ENCODE peak calls at places on chromosomes 4 and X, in six cellular contexts. One of them, this sample, is unnamed. For H3K4me1, the result is how much of the 10 kb centered on the place peaks cover.

GRCh38 chrX:150635952-150636351 is 57.2 kb upstream of the MTMR1 start:
- DNase-seq in suprapubic skin: no peak
- DNase-seq in stomach: no peak
- DNase-seq in HepG2: no peak
- DNase-seq in HCT116: no peak
- DNase-seq in SK-N-SH: no peak
- DNase-seq in this sample: no peak

GRCh38 chr4:161714022-161714751 is 449.6 kb downstream of the FSTL5 start:
- DNase-seq in HepG2: no peak
- DNase-seq in SK-N-SH: no peak
- DNase-seq in suprapubic skin: no peak
- DNase-seq in stomach: no peak
- DNase-seq in HCT116: peak
- DNase-seq in this sample: no peak

GRCh38 chr4:149884046-149884445 is 68.4 kb upstream of the IQCM start:
- DNase-seq in SK-N-SH: no peak
- DNase-seq in suprapubic skin: no peak
- DNase-seq in HepG2: no peak
- DNase-seq in stomach: no peak
- DNase-seq in HCT116: no peak
- DNase-seq in this sample: no peak

GRCh38 chr4:127783026-127783769 is 1.1 kb downstream of the HSPA4L start:
- DNase-seq in HepG2: peak
- DNase-seq in HCT116: peak
- DNase-seq in stomach: peak
- DNase-seq in suprapubic skin: peak
- DNase-seq in SK-N-SH: peak
- DNase-seq in this sample: peak

GRCh38 chrX:116756960-116757359 is 294.2 kb upstream of the CT83 start:
- DNase-seq in HepG2: no peak
- DNase-seq in stomach: no peak
- DNase-seq in suprapubic skin: no peak
- DNase-seq in HCT116: no peak
- DNase-seq in SK-N-SH: no peak
- DNase-seq in this sample: no peak

GRCh38 chr4:163603246-163603645 is 108.8 kb downstream of the TMA16 start:
- DNase-seq in SK-N-SH: no peak
- DNase-seq in HepG2: no peak
- DNase-seq in stomach: no peak
- DNase-seq in HCT116: no peak
- DNase-seq in suprapubic skin: no peak
- DNase-seq in this sample: no peak

GRCh38 chrX:47623540-47624027 is 3.9 kb upstream of the SYN1 start:
- DNase-seq in HCT116: no peak
- DNase-seq in SK-N-SH: peak
- DNase-seq in HepG2: peak
- DNase-seq in stomach: no peak
- DNase-seq in suprapubic skin: no peak
- DNase-seq in this sample: no peak

GRCh38 chr4:74431113-74431826 is 13.7 kb upstream of the AREG start:
- DNase-seq in SK-N-SH: no peak
- DNase-seq in HCT116: no peak
- DNase-seq in HepG2: no peak
- DNase-seq in stomach: no peak
- DNase-seq in suprapubic skin: no peak
- DNase-seq in this sample: no peak

GRCh38 chr4:78149737-78150136 is 92.6 kb downstream of the FRAS1 start:
- DNase-seq in SK-N-SH: no peak
- DNase-seq in suprapubic skin: no peak
- DNase-seq in HCT116: no peak
- DNase-seq in stomach: no peak
- DNase-seq in HepG2: no peak
- DNase-seq in this sample: no peak

GRCh38 chr4:4673070-4673469 is 131.2 kb upstream of the STX18 start:
- DNase-seq in suprapubic skin: no peak
- DNase-seq in HCT116: peak
- DNase-seq in SK-N-SH: peak
- DNase-seq in stomach: no peak
- DNase-seq in HepG2: no peak
- DNase-seq in this sample: no peak

GRCh38 chr4:125735107-125735506 is 420.4 kb downstream of the FAT4 start:
- DNase-seq in HCT116: no peak
- DNase-seq in HepG2: peak
- DNase-seq in SK-N-SH: peak
- DNase-seq in suprapubic skin: no peak
- DNase-seq in stomach: no peak
- DNase-seq in this sample: no peak

GRCh38 chr4:60019946-60020345 is 1180.2 kb upstream of the ADGRL3 start:
- DNase-seq in stomach: no peak
- DNase-seq in SK-N-SH: no peak
- DNase-seq in HepG2: no peak
- DNase-seq in HCT116: no peak
- DNase-seq in suprapubic skin: no peak
- DNase-seq in this sample: no peak

GRCh38 chrX:50723006-50723405 is 91.0 kb downstream of the SHROOM4 start:
- DNase-seq in SK-N-SH: no peak
- DNase-seq in stomach: no peak
- DNase-seq in suprapubic skin: no peak
- DNase-seq in HCT116: no peak
- DNase-seq in HepG2: no peak
- DNase-seq in this sample: no peak

GRCh38 chr4:10077101-10077491 is 39.5 kb downstream of the WDR1 start:
- DNase-seq in HepG2: no peak
- DNase-seq in stomach: peak
- DNase-seq in SK-N-SH: no peak
- DNase-seq in suprapubic skin: no peak
- DNase-seq in HCT116: no peak
- DNase-seq in this sample: no peak

GRCh38 chrX:2342281-2342688 is 158.5 kb downstream of the DHRSX start:
- DNase-seq in suprapubic skin: no peak
- DNase-seq in HepG2: no peak
- DNase-seq in SK-N-SH: no peak
- DNase-seq in HCT116: no peak
- DNase-seq in stomach: no peak
- DNase-seq in this sample: no peak

GRCh38 chr4:124641715-124642380 is 70.7 kb downstream of the ANKRD50 start:
- DNase-seq in HepG2: no peak
- DNase-seq in HCT116: peak
- DNase-seq in stomach: no peak
- DNase-seq in suprapubic skin: no peak
- DNase-seq in SK-N-SH: no peak
- DNase-seq in this sample: no peak

GRCh38 chr4:167339781-167340180 is 105.5 kb upstream of the SPOCK3 start:
- DNase-seq in HepG2: no peak
- DNase-seq in stomach: no peak
- DNase-seq in HCT116: no peak
- DNase-seq in suprapubic skin: no peak
- DNase-seq in SK-N-SH: no peak
- DNase-seq in this sample: no peak

GRCh38 chr4:147409350-147409749 is 71.5 kb upstream of the EDNRA start:
- DNase-seq in HCT116: no peak
- DNase-seq in suprapubic skin: no peak
- DNase-seq in stomach: no peak
- DNase-seq in SK-N-SH: no peak
- DNase-seq in HepG2: no peak
- DNase-seq in this sample: no peak

GRCh38 chr4:165972747-165973146 is 99.7 kb downstream of the TLL1 start:
- DNase-seq in HepG2: no peak
- DNase-seq in stomach: no peak
- DNase-seq in suprapubic skin: no peak
- DNase-seq in HCT116: no peak
- DNase-seq in SK-N-SH: no peak
- DNase-seq in this sample: no peak

GRCh38 chr4:18733956-18734872 is 712.7 kb upstream of the LCORL start:
- DNase-seq in stomach: no peak
- DNase-seq in HepG2: no peak
- DNase-seq in HCT116: no peak
- DNase-seq in SK-N-SH: no peak
- DNase-seq in suprapubic skin: no peak
- DNase-seq in this sample: no peak

GRCh38 chr4:3526456-3526855 is 5.8 kb downstream of the LRPAP1 start:
- DNase-seq in suprapubic skin: no peak
- DNase-seq in HCT116: no peak
- DNase-seq in HepG2: no peak
- DNase-seq in stomach: no peak
- DNase-seq in SK-N-SH: no peak
- DNase-seq in this sample: no peak

GRCh38 chr4:72418458-72418857 is 150.6 kb downstream of the ADAMTS3 start:
- DNase-seq in SK-N-SH: peak
- DNase-seq in suprapubic skin: no peak
- DNase-seq in HepG2: no peak
- DNase-seq in HCT116: no peak
- DNase-seq in stomach: no peak
- DNase-seq in this sample: no peak

GRCh38 chr4:84691170-84691691 is 108.3 kb downstream of the CDS1 start:
- DNase-seq in suprapubic skin: no peak
- DNase-seq in HepG2: no peak
- DNase-seq in SK-N-SH: no peak
- DNase-seq in HCT116: peak
- DNase-seq in stomach: no peak
- DNase-seq in this sample: no peak

GRCh38 chr4:118753685-118754084 is 68.5 kb downstream of the METTL14 start:
- DNase-seq in suprapubic skin: no peak
- DNase-seq in HepG2: no peak
- DNase-seq in SK-N-SH: no peak
- DNase-seq in stomach: no peak
- DNase-seq in HCT116: no peak
- DNase-seq in this sample: no peak

GRCh38 chr4:118752551-118752950 is 67.4 kb downstream of the METTL14 start:
- DNase-seq in stomach: no peak
- DNase-seq in HepG2: no peak
- DNase-seq in suprapubic skin: no peak
- DNase-seq in SK-N-SH: no peak
- DNase-seq in HCT116: no peak
- DNase-seq in this sample: no peak

GRCh38 chr4:118753096-118753495 is 67.9 kb downstream of the METTL14 start:
- DNase-seq in SK-N-SH: no peak
- DNase-seq in HepG2: no peak
- DNase-seq in stomach: no peak
- DNase-seq in suprapubic skin: no peak
- DNase-seq in HCT116: no peak
- DNase-seq in this sample: no peak

GRCh38 chr4:118749347-118749988 is 64.3 kb downstream of the METTL14 start:
- DNase-seq in suprapubic skin: no peak
- DNase-seq in HepG2: no peak
- DNase-seq in stomach: no peak
- DNase-seq in SK-N-SH: peak
- DNase-seq in HCT116: no peak
- DNase-seq in this sample: no peak

DNA sequence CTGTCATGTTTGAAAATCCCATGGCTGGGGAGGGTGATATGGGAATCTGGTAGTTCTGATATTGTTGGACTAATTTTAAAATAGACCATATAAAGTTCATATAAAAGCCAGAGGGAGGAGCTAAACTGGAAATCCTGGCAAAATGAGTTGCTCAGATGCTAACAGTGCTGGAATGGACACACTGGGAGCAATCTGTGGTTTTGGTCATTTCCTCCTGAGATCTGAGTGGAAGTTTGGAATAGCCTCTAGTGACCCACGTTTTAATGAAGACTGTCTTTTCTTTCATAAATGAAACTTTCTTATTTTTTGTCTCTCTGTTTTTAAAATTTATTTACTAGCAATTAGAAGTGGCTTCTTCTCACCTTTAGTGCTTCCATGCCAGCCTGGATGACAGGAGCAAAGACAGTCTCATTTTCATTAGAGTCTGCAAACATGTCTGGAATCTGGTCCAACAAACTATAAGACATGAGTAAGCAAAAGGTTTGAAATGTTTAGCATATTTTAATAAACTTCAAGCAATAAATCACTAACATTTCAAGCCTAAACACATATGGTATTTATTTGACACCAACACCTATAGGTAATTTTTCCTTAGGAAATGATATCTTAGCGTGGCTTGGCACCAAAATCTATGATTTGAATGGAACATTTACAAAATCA is 66.6 kb downstream of the METTL14 start:
- DNase-seq in stomach: no peak
- DNase-seq in HepG2: no peak
- DNase-seq in SK-N-SH: no peak
- DNase-seq in HCT116: no peak
- DNase-seq in suprapubic skin: no peak
- DNase-seq in this sample: no peak
- H3K4me3 ChIP-seq in stomach: no peak
- H3K4me3 ChIP-seq in HepG2: no peak
- H3K4me3 ChIP-seq in SK-N-SH: no peak
- H3K4me3 ChIP-seq in HCT116: no peak
- H3K4me3 ChIP-seq in suprapubic skin: no peak
- H3K4me3 ChIP-seq in this sample: no peak

GRCh38 chrX:9519546-9520210 is 54.8 kb downstream of the TBL1X start:
- DNase-seq in stomach: no peak
- DNase-seq in HepG2: no peak
- DNase-seq in HCT116: no peak
- DNase-seq in suprapubic skin: no peak
- DNase-seq in SK-N-SH: no peak
- DNase-seq in this sample: no peak
- TF ChIP-seq POLR2AphosphoS5 in stomach: no peak
- TF ChIP-seq POLR2AphosphoS5 in HepG2: no peak
- TF ChIP-seq POLR2AphosphoS5 in HCT116: no peak
- TF ChIP-seq POLR2AphosphoS5 in suprapubic skin: no peak
- TF ChIP-seq POLR2AphosphoS5 in SK-N-SH: no peak
- TF ChIP-seq POLR2AphosphoS5 in this sample: peak

DNA sequence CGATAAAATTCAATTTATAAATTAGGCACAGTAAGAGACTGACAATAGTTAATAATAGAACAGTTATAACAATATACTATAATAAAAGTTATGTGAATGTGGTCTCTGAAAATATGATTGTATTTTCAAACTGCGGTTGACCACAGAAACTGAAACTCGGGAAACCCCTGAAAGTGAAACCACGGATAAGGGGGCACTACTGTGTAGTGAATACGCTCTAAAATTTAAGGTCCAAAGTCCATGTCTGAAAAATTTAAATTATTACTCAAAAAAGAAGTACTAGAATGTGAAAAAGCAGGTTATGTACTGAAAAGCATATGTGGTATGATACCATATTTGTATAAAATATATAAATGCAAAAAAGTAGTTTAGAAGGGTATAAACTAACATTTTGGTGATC is 1.9 kb downstream of the SMIM14 start:
- DNase-seq in suprapubic skin: no peak
- DNase-seq in HepG2: no peak
- DNase-seq in HCT116: no peak
- DNase-seq in stomach: no peak
- DNase-seq in SK-N-SH: no peak
- DNase-seq in this sample: no peak
- H3K4me1 ChIP-seq in suprapubic skin: under half
- H3K4me1 ChIP-seq in HepG2: under half
- H3K4me1 ChIP-seq in HCT116: under half
- H3K4me1 ChIP-seq in stomach: half or more
- H3K4me1 ChIP-seq in SK-N-SH: under half
- H3K4me1 ChIP-seq in this sample: under half

GRCh38 chrX:17375361-17375630 is 296 bp downstream of the NHS start:
- DNase-seq in suprapubic skin: no peak
- DNase-seq in HCT116: no peak
- DNase-seq in HepG2: no peak
- DNase-seq in SK-N-SH: no peak
- DNase-seq in stomach: no peak
- DNase-seq in this sample: no peak
- H3K4me3 ChIP-seq in suprapubic skin: peak
- H3K4me3 ChIP-seq in HCT116: peak
- H3K4me3 ChIP-seq in HepG2: peak
- H3K4me3 ChIP-seq in SK-N-SH: peak
- H3K4me3 ChIP-seq in stomach: peak
- H3K4me3 ChIP-seq in this sample: peak

This sample was measured in esophagus muscularis mucosa.